ENCODE peak calls at places on chromosomes 13 and 19, in four cellular contexts. A is smooth muscle cell of the brain vasculature, D is tibial nerve, I is kidney tubule cell. V is an unnamed sample.

GRCh38 chr19:13839193-13839937 is 37.6 kb upstream of the NANOS3 start:
- DNase-seq in A (no peak), I (peak; percentile 81), D (peak; percentile 75), V (peak; percentile 94)

GRCh38 chr19:1019980-1020867 is 699 bp downstream of the TMEM259 start:
- DNase-seq in D (no peak), I (peak; percentile 32), A (no peak), V (no peak)

GRCh38 chr19:7863157-7863970 is 10.8 kb downstream of the PRR36 start:
- DNase-seq in D (no peak), A (no peak), I (no peak), V (no peak)

GRCh38 chr13:40389081-40389641 is 277.3 kb downstream of the FOXO1 start:
- DNase-seq in I (no peak), D (no peak), A (no peak), V (peak; percentile 75)

GRCh38 chr19:16325671-16326400 is 1.2 kb downstream of the KLF2 start:
- DNase-seq in I (no peak), A (no peak), D (no peak), V (peak; percentile 84)

GRCh38 chr13:95970878-95971277 is 82.3 kb downstream of the UGGT2 start:
- DNase-seq in I (no peak), A (no peak), D (no peak), V (no peak)

GRCh38 chr13:66234159-66234558 is 996.0 kb downstream of the PCDH9 start:
- DNase-seq in I (no peak), D (no peak), A (no peak), V (no peak)

GRCh38 chr13:73412933-73413332 is 354.1 kb downstream of the KLF5 start:
- DNase-seq in D (no peak), I (peak; percentile 58), A (no peak), V (no peak)

GRCh38 chr19:30999726-31000125 is 349.5 kb downstream of the TSHZ3 start:
- DNase-seq in I (no peak), D (no peak), A (no peak), V (no peak)

GRCh38 chr19:35265126-35265995 is 3.4 kb upstream of the USF2 start:
- DNase-seq in I (peak; percentile 24), A (no peak), D (no peak), V (peak; percentile 64)

GRCh38 chr13:80499536-80500280 is 158.8 kb upstream of the SPRY2 start:
- DNase-seq in I (no peak), A (no peak), D (no peak), V (no peak)

GRCh38 chr19:39167461-39168257 is 29.1 kb upstream of the NCCRP1 start:
- DNase-seq in D (no peak), I (no peak), A (no peak), V (no peak)

GRCh38 chr13:73696713-73697112 is 437.5 kb downstream of the KLF12 start:
- DNase-seq in D (no peak), I (no peak), A (no peak), V (no peak)

GRCh38 chr19:294341-294818 is 3.2 kb upstream of the PLPP2 start:
- DNase-seq in I (peak; percentile 23), D (no peak), A (no peak), V (peak; percentile 62)